ENCODE peak calls at places on chromosomes 6 and 20, in seven cellular contexts. One of them, this sample, is unnamed.

GRCh38 chr6:139271056-139271455 is 20.7 kb downstream of the TXLNB start:
- DNase-seq in A549: no peak
- DNase-seq in left ventricle myocardium inferior: no peak
- DNase-seq in upper lobe of right lung: no peak
- DNase-seq in RWPE1: peak
- DNase-seq in thyroid gland: no peak
- DNase-seq in kidney: no peak
- DNase-seq in this sample: no peak

GRCh38 chr6:107488875-107489635 is 862 bp upstream of the SOBP start:
- DNase-seq in A549: peak
- DNase-seq in left ventricle myocardium inferior: peak
- DNase-seq in upper lobe of right lung: peak
- DNase-seq in RWPE1: peak
- DNase-seq in thyroid gland: peak
- DNase-seq in kidney: peak
- DNase-seq in this sample: no peak

GRCh38 chr20:64055893-64056638 is 6.6 kb upstream of the SOX18 start:
- DNase-seq in A549: no peak
- DNase-seq in left ventricle myocardium inferior: peak
- DNase-seq in upper lobe of right lung: no peak
- DNase-seq in RWPE1: no peak
- DNase-seq in thyroid gland: no peak
- DNase-seq in kidney: no peak
- DNase-seq in this sample: no peak

GRCh38 chr6:149114167-149114566 is 203.3 kb upstream of the TAB2 start:
- DNase-seq in A549: no peak
- DNase-seq in left ventricle myocardium inferior: peak
- DNase-seq in upper lobe of right lung: no peak
- DNase-seq in RWPE1: no peak
- DNase-seq in thyroid gland: peak
- DNase-seq in kidney: no peak
- DNase-seq in this sample: no peak

GRCh38 chr6:16925461-16925860 is 164.2 kb upstream of the ATXN1 start:
- DNase-seq in A549: no peak
- DNase-seq in left ventricle myocardium inferior: no peak
- DNase-seq in upper lobe of right lung: no peak
- DNase-seq in RWPE1: no peak
- DNase-seq in thyroid gland: no peak
- DNase-seq in kidney: no peak
- DNase-seq in this sample: no peak

GRCh38 chr20:63854069-63854765 is 7.1 kb upstream of the ABHD16B start:
- DNase-seq in A549: no peak
- DNase-seq in left ventricle myocardium inferior: no peak
- DNase-seq in upper lobe of right lung: no peak
- DNase-seq in RWPE1: no peak
- DNase-seq in thyroid gland: no peak
- DNase-seq in kidney: peak
- DNase-seq in this sample: no peak

GRCh38 chr6:99016355-99016754 is 68.6 kb upstream of the FBXL4 start:
- DNase-seq in A549: no peak
- DNase-seq in left ventricle myocardium inferior: no peak
- DNase-seq in upper lobe of right lung: no peak
- DNase-seq in RWPE1: no peak
- DNase-seq in thyroid gland: no peak
- DNase-seq in kidney: no peak
- DNase-seq in this sample: no peak

GRCh38 chr20:4607287-4607713 is 114.4 kb upstream of the PRND start:
- DNase-seq in A549: peak
- DNase-seq in left ventricle myocardium inferior: no peak
- DNase-seq in upper lobe of right lung: no peak
- DNase-seq in RWPE1: peak
- DNase-seq in thyroid gland: peak
- DNase-seq in kidney: no peak
- DNase-seq in this sample: no peak

GRCh38 chr6:130681028-130681427 is 146.2 kb upstream of the SMLR1 start:
- DNase-seq in A549: no peak
- DNase-seq in left ventricle myocardium inferior: no peak
- DNase-seq in upper lobe of right lung: no peak
- DNase-seq in RWPE1: peak
- DNase-seq in thyroid gland: no peak
- DNase-seq in kidney: no peak
- DNase-seq in this sample: no peak

GRCh38 chr6:28167926-28168325 is 26.2 kb downstream of the ZKSCAN8 start:
- DNase-seq in A549: no peak
- DNase-seq in left ventricle myocardium inferior: no peak
- DNase-seq in upper lobe of right lung: no peak
- DNase-seq in RWPE1: no peak
- DNase-seq in thyroid gland: no peak
- DNase-seq in kidney: no peak
- DNase-seq in this sample: no peak

GRCh38 chr6:119137194-119138072 is 59.0 kb upstream of the FAM184A start:
- DNase-seq in A549: no peak
- DNase-seq in left ventricle myocardium inferior: no peak
- DNase-seq in upper lobe of right lung: no peak
- DNase-seq in RWPE1: no peak
- DNase-seq in thyroid gland: no peak
- DNase-seq in kidney: no peak
- DNase-seq in this sample: no peak

GRCh38 chr6:155093430-155093829 is 98.3 kb downstream of the TIAM2 start:
- DNase-seq in A549: no peak
- DNase-seq in left ventricle myocardium inferior: no peak
- DNase-seq in upper lobe of right lung: no peak
- DNase-seq in RWPE1: no peak
- DNase-seq in thyroid gland: no peak
- DNase-seq in kidney: no peak
- DNase-seq in this sample: no peak

DNA sequence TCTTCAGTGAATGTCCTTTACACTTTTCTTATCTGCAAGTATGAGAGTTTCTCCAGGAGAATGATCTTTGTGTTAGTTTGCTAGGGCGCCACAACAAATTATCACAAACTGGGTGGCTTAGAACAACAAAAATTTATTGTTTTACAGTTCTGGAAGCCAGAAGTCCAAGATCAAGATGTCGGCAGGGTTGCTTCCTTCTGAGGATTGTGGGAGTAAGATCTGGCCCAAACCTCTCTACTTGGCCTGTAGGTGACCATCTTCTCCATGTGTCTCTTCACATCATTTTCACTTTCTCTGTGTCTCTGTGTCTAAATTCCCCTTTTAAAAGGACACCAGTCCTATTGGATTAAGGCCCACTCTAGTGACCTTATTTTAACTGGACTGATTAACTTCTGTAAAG is 103.0 kb downstream of the ADTRP start:
- DNase-seq in A549: no peak
- DNase-seq in left ventricle myocardium inferior: no peak
- DNase-seq in upper lobe of right lung: no peak
- DNase-seq in RWPE1: no peak
- DNase-seq in thyroid gland: no peak
- DNase-seq in kidney: no peak
- DNase-seq in this sample: no peak
- TF ChIP-seq CTCF in A549: no peak
- TF ChIP-seq CTCF in left ventricle myocardium inferior: no peak
- TF ChIP-seq CTCF in upper lobe of right lung: no peak
- TF ChIP-seq CTCF in RWPE1: no peak
- TF ChIP-seq CTCF in thyroid gland: no peak
- TF ChIP-seq CTCF in kidney: no peak
- TF ChIP-seq CTCF in this sample: peak

DNA sequence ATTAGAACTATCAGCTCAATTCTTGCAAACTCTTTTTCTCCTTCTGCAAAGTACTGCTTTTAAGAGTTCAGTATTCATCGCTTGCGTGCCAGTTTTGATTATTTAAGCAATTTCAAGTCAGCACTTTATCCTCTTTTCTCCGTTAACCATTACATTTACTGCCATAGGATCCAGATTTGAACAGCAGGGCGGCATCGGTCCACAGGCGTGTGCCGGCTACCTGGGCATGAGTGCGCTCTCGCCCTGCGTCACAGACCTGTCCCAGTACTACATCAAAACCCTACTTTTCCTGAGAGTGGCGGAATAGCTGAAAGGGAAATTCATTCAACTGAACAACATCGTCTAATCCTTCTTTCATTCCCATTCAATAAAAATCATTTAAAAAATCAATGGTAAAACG is 53.4 kb downstream of the MYLK4 start:
- DNase-seq in A549: no peak
- DNase-seq in left ventricle myocardium inferior: no peak
- DNase-seq in upper lobe of right lung: no peak
- DNase-seq in RWPE1: no peak
- DNase-seq in thyroid gland: no peak
- DNase-seq in kidney: no peak
- DNase-seq in this sample: no peak
- TF ChIP-seq CTCF in A549: no peak
- TF ChIP-seq CTCF in left ventricle myocardium inferior: no peak
- TF ChIP-seq CTCF in upper lobe of right lung: no peak
- TF ChIP-seq CTCF in RWPE1: no peak
- TF ChIP-seq CTCF in thyroid gland: no peak
- TF ChIP-seq CTCF in kidney: no peak
- TF ChIP-seq CTCF in this sample: no peak

GRCh38 chr6:26330835-26331808 is 33.9 kb upstream of the BTN3A2 start:
- DNase-seq in A549: no peak
- DNase-seq in left ventricle myocardium inferior: no peak
- DNase-seq in upper lobe of right lung: no peak
- DNase-seq in RWPE1: no peak
- DNase-seq in thyroid gland: no peak
- DNase-seq in kidney: no peak
- DNase-seq in this sample: no peak
- TF ChIP-seq CTCF in A549: no peak
- TF ChIP-seq CTCF in left ventricle myocardium inferior: no peak
- TF ChIP-seq CTCF in upper lobe of right lung: no peak
- TF ChIP-seq CTCF in RWPE1: no peak
- TF ChIP-seq CTCF in thyroid gland: no peak
- TF ChIP-seq CTCF in kidney: no peak
- TF ChIP-seq CTCF in this sample: no peak

DNA sequence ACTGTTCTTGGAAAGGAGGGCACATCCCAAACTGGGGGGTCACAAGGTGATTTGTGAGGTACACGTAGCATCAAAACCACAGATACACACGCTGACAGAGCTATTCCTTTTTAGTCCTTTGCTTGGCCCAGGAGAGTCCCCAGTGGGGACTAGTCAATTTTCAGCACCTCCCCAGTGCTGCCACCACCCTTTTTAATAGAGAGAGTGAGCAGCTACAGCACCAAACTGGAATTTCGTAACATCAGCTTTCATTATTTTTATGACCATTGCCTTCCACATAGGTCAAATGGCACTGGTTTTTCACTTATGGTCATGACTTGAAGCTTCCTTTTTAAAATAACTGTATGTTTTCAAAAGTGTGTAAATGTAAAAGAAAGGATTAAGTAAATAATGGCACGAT is 95.4 kb downstream of the ANKRD60 start:
- DNase-seq in A549: no peak
- DNase-seq in left ventricle myocardium inferior: no peak
- DNase-seq in upper lobe of right lung: no peak
- DNase-seq in RWPE1: no peak
- DNase-seq in thyroid gland: no peak
- DNase-seq in kidney: no peak
- DNase-seq in this sample: no peak
- TF ChIP-seq CTCF in A549: no peak
- TF ChIP-seq CTCF in left ventricle myocardium inferior: no peak
- TF ChIP-seq CTCF in upper lobe of right lung: no peak
- TF ChIP-seq CTCF in RWPE1: no peak
- TF ChIP-seq CTCF in thyroid gland: no peak
- TF ChIP-seq CTCF in kidney: no peak
- TF ChIP-seq CTCF in this sample: no peak

GRCh38 chr20:37095108-37095608 is 639 bp downstream of the RBL1 start:
- DNase-seq in A549: no peak
- DNase-seq in left ventricle myocardium inferior: no peak
- DNase-seq in upper lobe of right lung: no peak
- DNase-seq in RWPE1: peak
- DNase-seq in thyroid gland: no peak
- DNase-seq in kidney: no peak
- DNase-seq in this sample: no peak

GRCh38 chr20:37095609-37096414 is at the start of gene RBL1:
- DNase-seq in A549: peak
- DNase-seq in left ventricle myocardium inferior: peak
- DNase-seq in upper lobe of right lung: peak
- DNase-seq in RWPE1: peak
- DNase-seq in thyroid gland: peak
- DNase-seq in kidney: peak
- DNase-seq in this sample: peak

DNA sequence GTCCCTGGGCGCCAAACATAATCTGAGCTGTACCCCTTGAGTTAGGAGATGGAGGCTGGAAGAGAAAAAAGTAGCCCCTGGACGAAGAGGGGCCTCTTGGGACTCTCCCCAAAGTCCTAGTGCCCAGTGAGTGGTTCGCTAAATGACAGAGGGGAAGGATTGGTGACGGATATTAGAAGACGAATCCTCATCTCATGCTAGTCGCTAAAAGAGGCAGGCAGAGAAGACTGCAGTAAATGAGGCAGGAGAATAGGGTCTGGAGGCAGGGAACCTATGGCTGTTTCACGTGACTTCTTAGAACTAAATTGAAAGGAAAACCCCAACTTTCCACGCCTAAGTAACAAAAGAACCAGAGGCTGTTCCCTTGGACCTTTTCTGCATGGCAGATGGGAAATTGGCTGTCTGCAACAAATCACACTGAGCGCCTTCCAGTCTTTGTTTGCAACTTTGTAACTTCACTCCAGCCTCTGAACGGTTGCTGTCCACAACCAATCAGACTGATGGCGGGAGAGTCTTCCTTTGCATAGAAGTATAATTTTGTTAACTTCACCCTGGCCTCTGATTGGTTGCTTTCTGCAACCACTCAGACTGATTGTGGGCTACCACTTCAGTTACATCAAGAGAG is 730 bp upstream of the RBL1 start:
- DNase-seq in A549: no peak
- DNase-seq in left ventricle myocardium inferior: no peak
- DNase-seq in upper lobe of right lung: no peak
- DNase-seq in RWPE1: no peak
- DNase-seq in thyroid gland: no peak
- DNase-seq in kidney: no peak
- DNase-seq in this sample: no peak
- TF ChIP-seq CTCF in A549: no peak
- TF ChIP-seq CTCF in left ventricle myocardium inferior: no peak
- TF ChIP-seq CTCF in upper lobe of right lung: no peak
- TF ChIP-seq CTCF in RWPE1: no peak
- TF ChIP-seq CTCF in thyroid gland: no peak
- TF ChIP-seq CTCF in kidney: no peak
- TF ChIP-seq CTCF in this sample: no peak

This sample was measured in osteocyte.